ENCODE peak calls at places on chromosomes 11 and 22, in nine cellular contexts. X is BJ, D is sigmoid colon, R is fibroblast of lung, L is foreskin fibroblast, A is brain microvascular endothelial cell, T is Panc1, B is fibroblast of mammary gland, N is coronary artery. F is an unnamed sample.

GRCh38 chr11:22466809-22467208 is 128.6 kb downstream of the SLC17A6 start:
- DNase-seq in X (peak; percentile 68), D (no peak), R (peak; percentile 100), L (peak; percentile 1), A (peak; percentile 61), T (no peak), B (peak; percentile 98), N (no peak), F (no peak)

GRCh38 chr11:90241414-90241813 is 18.6 kb upstream of the CHORDC1 start:
- DNase-seq in X (no peak), D (no peak), R (no peak), L (no peak), A (no peak), T (no peak), B (peak; percentile 12), N (no peak), F (no peak)

GRCh38 chr22:46062971-46063631 is 86.1 kb upstream of the WNT7B start:
- DNase-seq in X (no peak), D (peak; percentile 57), R (peak; percentile 5), L (no peak), A (no peak), T (no peak), B (peak; percentile 37), N (peak; percentile 69), F (no peak)

GRCh38 chr22:43228330-43228729 is 41.4 kb upstream of the TTLL12 start:
- DNase-seq in X (no peak), D (no peak), R (no peak), L (peak; percentile 55), A (peak; percentile 25), T (no peak), B (peak; percentile 18), N (no peak), F (no peak)

GRCh38 chr11:78576549-78577097 is 2.0 kb upstream of the NARS2 start:
- DNase-seq in X (no peak), D (no peak), R (no peak), L (no peak), A (no peak), T (no peak), B (no peak), N (no peak), F (no peak)

GRCh38 chr22:17748555-17749353 is 25.5 kb downstream of the BID start:
- DNase-seq in X (no peak), D (no peak), R (no peak), L (no peak), A (no peak), T (no peak), B (no peak), N (no peak), F (no peak)

GRCh38 chr22:33325232-33326004 is 267.2 kb upstream of the SYN3 start:
- DNase-seq in X (no peak), D (no peak), R (no peak), L (no peak), A (no peak), T (no peak), B (no peak), N (no peak), F (peak; percentile 72)

GRCh38 chr11:77424639-77425038 is 49.3 kb downstream of the PAK1 start:
- DNase-seq in X (no peak), D (no peak), R (no peak), L (no peak), A (no peak), T (no peak), B (no peak), N (no peak), F (no peak)

GRCh38 chr11:57536947-57537654 is at the start of gene SMTNL1:
- DNase-seq in X (no peak), D (no peak), R (no peak), L (no peak), A (no peak), T (no peak), B (no peak), N (no peak), F (no peak)

GRCh38 chr11:73308003-73308962 is at the start of gene ARHGEF17:
- DNase-seq in X (no peak), D (peak; percentile 90), R (peak; percentile 83), L (peak; percentile 92), A (peak; percentile 61), T (no peak), B (peak; percentile 70), N (peak; percentile 94), F (no peak)

GRCh38 chr11:32437406-32438345 is 2.3 kb upstream of the WT1 start:
- DNase-seq in X (no peak), D (no peak), R (no peak), L (no peak), A (no peak), T (no peak), B (no peak), N (no peak), F (no peak)

GRCh38 chr11:32435947-32436750 is 810 bp upstream of the WT1 start:
- DNase-seq in X (no peak), D (no peak), R (no peak), L (no peak), A (no peak), T (no peak), B (no peak), N (no peak), F (no peak)

GRCh38 chr11:32435511-32435946 is at the start of gene WT1:
- DNase-seq in X (no peak), D (no peak), R (no peak), L (no peak), A (no peak), T (no peak), B (no peak), N (no peak), F (no peak)

GRCh38 chr11:32438346-32438882 is 3.1 kb upstream of the WT1 start:
- DNase-seq in X (no peak), D (no peak), R (no peak), L (no peak), A (no peak), T (no peak), B (no peak), N (no peak), F (no peak)

DNA sequence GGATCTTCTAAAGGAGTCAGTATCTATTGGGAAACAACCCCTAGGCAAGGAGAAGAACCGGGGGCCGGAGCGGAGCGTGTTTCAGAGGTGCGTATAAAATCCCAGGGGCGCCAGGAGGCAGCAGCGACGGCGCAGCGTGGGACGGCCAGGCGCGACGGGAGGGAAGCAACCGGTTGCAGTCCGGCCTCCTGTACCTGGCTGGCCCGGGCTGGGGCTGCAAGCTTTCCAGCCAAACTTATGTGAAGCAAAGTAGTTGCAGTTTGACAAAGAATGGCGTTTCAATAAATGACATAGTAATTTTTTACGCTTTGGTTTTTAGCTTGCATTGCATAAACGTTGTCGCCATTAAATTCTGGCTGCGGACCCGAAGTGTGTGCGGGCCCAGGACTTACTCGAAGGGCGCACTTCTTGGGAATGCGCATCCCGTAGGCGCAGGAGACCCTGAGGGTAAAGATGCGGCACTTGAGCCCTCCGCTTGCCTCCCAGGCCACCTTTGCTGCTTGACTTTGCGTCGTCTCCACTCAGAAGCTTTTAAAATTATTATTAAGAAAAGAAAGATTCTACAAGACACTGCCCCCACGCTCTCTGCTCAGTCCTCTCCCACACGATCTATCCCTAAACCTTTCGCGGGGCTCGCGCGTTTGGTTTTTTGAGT is 1.5 kb upstream of the WT1 start:
- DNase-seq in X (no peak), D (no peak), R (no peak), L (no peak), A (no peak), T (no peak), B (no peak), N (no peak), F (no peak)
- H3K4me3 ChIP-seq in X (no peak overlapping the region), D (peak overlapping the region; percentile 9), R (no peak overlapping the region), L (no peak overlapping the region), A (no peak overlapping the region), T (peak overlapping the region; percentile 78), B (no peak overlapping the region), N (peak overlapping the region; percentile 69), F (no peak overlapping the region)

GRCh38 chr11:37712246-37712645 is 1114.2 kb upstream of the RAG2 start:
- DNase-seq in X (no peak), D (no peak), R (peak; percentile 15), L (peak; percentile 18), A (peak; percentile 10), T (no peak), B (no peak), N (no peak), F (no peak)
- TF ChIP-seq CTCF in X (peak; percentile 30), D (no peak), R (peak; percentile 16), L (peak; percentile 21), A (peak; percentile 56), T (peak; percentile 29), B (no peak), N (no peak), F (no peak)

GRCh38 chr11:2301631-2302272 is at the start of the genes C11orf21 and TSPAN32:
- DNase-seq in X (no peak), D (no peak), R (peak; percentile 64), L (no peak), A (no peak), T (no peak), B (no peak), N (peak; percentile 71), F (no peak)

GRCh38 chr11:2300936-2301630 is 635 bp downstream of the C11orf21 start:
- DNase-seq in X (no peak), D (no peak), R (no peak), L (no peak), A (no peak), T (no peak), B (no peak), N (peak; percentile 61), F (no peak)

GRCh38 chr11:2303627-2304155 is 1.9 kb downstream of the TSPAN32 start:
- DNase-seq in X (no peak), D (no peak), R (no peak), L (no peak), A (no peak), T (no peak), B (no peak), N (peak; percentile 70), F (no peak)

GRCh38 chr11:2302844-2303626 is 1.2 kb downstream of the TSPAN32 start:
- DNase-seq in X (no peak), D (peak; percentile 76), R (no peak), L (no peak), A (no peak), T (no peak), B (no peak), N (peak; percentile 74), F (no peak)

DNA sequence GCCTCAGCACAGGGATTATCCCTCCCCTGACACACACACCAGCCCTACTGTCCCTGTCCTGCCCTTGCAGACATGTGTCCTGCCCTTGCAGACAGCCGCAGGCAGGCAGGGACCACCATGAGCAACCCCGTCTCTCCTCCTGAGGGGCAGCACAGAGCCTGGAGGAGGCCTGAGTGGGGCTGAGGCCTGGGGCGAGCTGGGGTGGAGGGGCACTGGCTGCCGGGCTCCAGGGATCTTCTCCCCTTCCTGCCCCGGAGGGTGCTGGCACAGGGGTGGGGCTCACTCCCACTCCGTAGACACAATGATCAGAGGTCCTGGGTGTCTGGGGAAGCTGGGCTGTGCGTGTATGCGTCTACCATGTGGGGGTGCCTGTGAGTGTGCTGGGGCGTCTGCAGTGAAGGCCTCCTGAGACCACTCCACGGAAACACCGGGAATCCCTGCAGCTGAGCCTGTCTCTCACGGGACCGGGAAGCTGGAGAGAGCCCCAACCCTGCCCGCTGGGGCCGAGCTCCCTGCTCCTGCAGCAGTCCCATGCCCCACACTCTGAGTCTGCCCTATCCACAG is 549 bp downstream of the TSPAN32 start:
- DNase-seq in X (no peak), D (no peak), R (no peak), L (no peak), A (no peak), T (no peak), B (no peak), N (peak; percentile 71), F (no peak)
- H3K4me3 ChIP-seq in X (no peak overlapping the region), D (peak overlapping the region; percentile 24), R (no peak overlapping the region), L (no peak overlapping the region), A (no peak overlapping the region), T (no peak overlapping the region), B (no peak overlapping the region), N (peak overlapping the region; percentile 35), F (no peak overlapping the region)

GRCh38 chr11:119101367-119101758 is 290 bp downstream of the DPAGT1 start:
- DNase-seq in X (no peak), D (no peak), R (no peak), L (no peak), A (peak; percentile 20), T (no peak), B (peak; percentile 21), N (peak; percentile 87), F (no peak)
- TF ChIP-seq CTCF in X (peak; percentile 23), D (peak; percentile 33), R (no peak), L (no peak), A (peak; percentile 28), T (no peak), B (no peak), N (no peak), F (peak; percentile 15)

F was measured in GM06990.